ENCODE peak calls at places on chromosome 15, in five cellular contexts. One of them, this sample, is unnamed. For H3K4me1, the result is how much of the 10 kb centered on the place peaks cover.

GRCh38 chr15:80825361-80826030 is 46.3 kb downstream of the CEMIP start:
- DNase-seq in heart right ventricle: peak
- DNase-seq in body of pancreas: no peak
- DNase-seq in left ventricle myocardium inferior: no peak
- DNase-seq in psoas muscle: no peak
- DNase-seq in this sample: peak

GRCh38 chr15:73924258-73924921 is 1.9 kb upstream of the LOXL1 start:
- DNase-seq in psoas muscle: peak
- DNase-seq in left ventricle myocardium inferior: peak
- DNase-seq in heart right ventricle: peak
- DNase-seq in body of pancreas: no peak
- DNase-seq in this sample: no peak

GRCh38 chr15:51111061-51111460 is 16.4 kb upstream of the TNFAIP8L3 start:
- DNase-seq in psoas muscle: no peak
- DNase-seq in left ventricle myocardium inferior: no peak
- DNase-seq in body of pancreas: no peak
- DNase-seq in heart right ventricle: no peak
- DNase-seq in this sample: no peak

GRCh38 chr15:29613951-29614382 is 208.3 kb downstream of the TJP1 start:
- DNase-seq in body of pancreas: peak
- DNase-seq in left ventricle myocardium inferior: no peak
- DNase-seq in heart right ventricle: no peak
- DNase-seq in psoas muscle: no peak
- DNase-seq in this sample: no peak

GRCh38 chr15:32669870-32670623 is 28.5 kb downstream of the SCG5 start:
- DNase-seq in heart right ventricle: peak
- DNase-seq in left ventricle myocardium inferior: no peak
- DNase-seq in psoas muscle: no peak
- DNase-seq in body of pancreas: no peak
- DNase-seq in this sample: no peak

GRCh38 chr15:39357478-39358268 is 223.2 kb upstream of the THBS1 start:
- DNase-seq in heart right ventricle: no peak
- DNase-seq in psoas muscle: no peak
- DNase-seq in body of pancreas: no peak
- DNase-seq in left ventricle myocardium inferior: no peak
- DNase-seq in this sample: no peak

GRCh38 chr15:82100116-82100795 is 54.4 kb upstream of the MEX3B start:
- DNase-seq in heart right ventricle: no peak
- DNase-seq in left ventricle myocardium inferior: no peak
- DNase-seq in psoas muscle: no peak
- DNase-seq in body of pancreas: no peak
- DNase-seq in this sample: no peak

GRCh38 chr15:39506146-39506545 is 74.7 kb upstream of the THBS1 start:
- DNase-seq in heart right ventricle: no peak
- DNase-seq in left ventricle myocardium inferior: no peak
- DNase-seq in psoas muscle: no peak
- DNase-seq in body of pancreas: no peak
- DNase-seq in this sample: no peak

GRCh38 chr15:56985871-56986270 is 67.4 kb downstream of the TCF12 start:
- DNase-seq in psoas muscle: no peak
- DNase-seq in heart right ventricle: no peak
- DNase-seq in body of pancreas: no peak
- DNase-seq in left ventricle myocardium inferior: no peak
- DNase-seq in this sample: no peak

GRCh38 chr15:81502436-81502835 is 128.4 kb upstream of the TMC3 start:
- DNase-seq in heart right ventricle: no peak
- DNase-seq in body of pancreas: no peak
- DNase-seq in left ventricle myocardium inferior: no peak
- DNase-seq in psoas muscle: no peak
- DNase-seq in this sample: no peak

GRCh38 chr15:57367556-57367955 is 8.7 kb upstream of the CGNL1 start:
- DNase-seq in psoas muscle: no peak
- DNase-seq in body of pancreas: no peak
- DNase-seq in left ventricle myocardium inferior: no peak
- DNase-seq in heart right ventricle: no peak
- DNase-seq in this sample: no peak

GRCh38 chr15:39312984-39313383 is 267.9 kb upstream of the THBS1 start:
- DNase-seq in left ventricle myocardium inferior: no peak
- DNase-seq in psoas muscle: no peak
- DNase-seq in body of pancreas: peak
- DNase-seq in heart right ventricle: no peak
- DNase-seq in this sample: no peak

GRCh38 chr15:61155741-61156700 is 73.1 kb downstream of the RORA start:
- DNase-seq in left ventricle myocardium inferior: peak
- DNase-seq in psoas muscle: peak
- DNase-seq in heart right ventricle: peak
- DNase-seq in body of pancreas: no peak
- DNase-seq in this sample: no peak

GRCh38 chr15:32091505-32092380 is 61.4 kb downstream of the CHRNA7 start:
- DNase-seq in body of pancreas: no peak
- DNase-seq in psoas muscle: no peak
- DNase-seq in left ventricle myocardium inferior: no peak
- DNase-seq in heart right ventricle: no peak
- DNase-seq in this sample: no peak

GRCh38 chr15:65533057-65533752 is 2.9 kb downstream of the HACD3 start:
- DNase-seq in psoas muscle: no peak
- DNase-seq in left ventricle myocardium inferior: no peak
- DNase-seq in heart right ventricle: no peak
- DNase-seq in body of pancreas: no peak
- DNase-seq in this sample: no peak

GRCh38 chr15:92747047-92747446 is 91.5 kb upstream of the FAM174B start:
- DNase-seq in psoas muscle: no peak
- DNase-seq in left ventricle myocardium inferior: no peak
- DNase-seq in heart right ventricle: no peak
- DNase-seq in body of pancreas: no peak
- DNase-seq in this sample: no peak

GRCh38 chr15:100721758-100722550 is 119.6 kb downstream of the ASB7 start:
- DNase-seq in body of pancreas: peak
- DNase-seq in psoas muscle: peak
- DNase-seq in left ventricle myocardium inferior: peak
- DNase-seq in heart right ventricle: peak
- DNase-seq in this sample: peak

GRCh38 chr15:55856506-55856905 is 113.6 kb upstream of the PRTG start:
- DNase-seq in heart right ventricle: no peak
- DNase-seq in psoas muscle: no peak
- DNase-seq in left ventricle myocardium inferior: no peak
- DNase-seq in body of pancreas: no peak
- DNase-seq in this sample: no peak

GRCh38 chr15:60649845-60650548 is 171.1 kb upstream of the ICE2 start:
- DNase-seq in left ventricle myocardium inferior: no peak
- DNase-seq in psoas muscle: no peak
- DNase-seq in body of pancreas: no peak
- DNase-seq in heart right ventricle: no peak
- DNase-seq in this sample: no peak

GRCh38 chr15:26038693-26039092 is 175.6 kb upstream of the ATP10A start:
- DNase-seq in heart right ventricle: no peak
- DNase-seq in psoas muscle: no peak
- DNase-seq in body of pancreas: no peak
- DNase-seq in left ventricle myocardium inferior: no peak
- DNase-seq in this sample: no peak

GRCh38 chr15:90664650-90665287 is 52.4 kb upstream of the BLM start:
- DNase-seq in body of pancreas: peak
- DNase-seq in psoas muscle: peak
- DNase-seq in left ventricle myocardium inferior: peak
- DNase-seq in heart right ventricle: peak
- DNase-seq in this sample: peak

GRCh38 chr15:40511472-40512133 is 40.8 kb downstream of the CHST14 start:
- DNase-seq in psoas muscle: peak
- DNase-seq in heart right ventricle: peak
- DNase-seq in left ventricle myocardium inferior: peak
- DNase-seq in body of pancreas: peak
- DNase-seq in this sample: peak

GRCh38 chr15:69403611-69404010 is 10.5 kb upstream of the KIF23 start:
- DNase-seq in body of pancreas: no peak
- DNase-seq in psoas muscle: no peak
- DNase-seq in left ventricle myocardium inferior: no peak
- DNase-seq in heart right ventricle: no peak
- DNase-seq in this sample: no peak

GRCh38 chr15:74200394-74200793 is 2.2 kb downstream of the STRA6 start:
- DNase-seq in body of pancreas: no peak
- DNase-seq in left ventricle myocardium inferior: no peak
- DNase-seq in psoas muscle: peak
- DNase-seq in heart right ventricle: no peak
- DNase-seq in this sample: no peak

GRCh38 chr15:81301815-81302399 is 22.0 kb downstream of the STARD5 start:
- DNase-seq in body of pancreas: no peak
- DNase-seq in psoas muscle: no peak
- DNase-seq in left ventricle myocardium inferior: no peak
- DNase-seq in heart right ventricle: no peak
- DNase-seq in this sample: no peak

GRCh38 chr15:48925714-48926223 is 38.0 kb downstream of the SHC4 start:
- DNase-seq in body of pancreas: no peak
- DNase-seq in left ventricle myocardium inferior: no peak
- DNase-seq in psoas muscle: no peak
- DNase-seq in heart right ventricle: no peak
- DNase-seq in this sample: no peak

GRCh38 chr15:62545392-62546227 is 380.5 kb upstream of the C2CD4B start:
- DNase-seq in psoas muscle: peak
- DNase-seq in body of pancreas: peak
- DNase-seq in heart right ventricle: peak
- DNase-seq in left ventricle myocardium inferior: no peak
- DNase-seq in this sample: peak

GRCh38 chr15:79769933-79770332 is 126.9 kb downstream of the MTHFS start:
- DNase-seq in left ventricle myocardium inferior: no peak
- DNase-seq in heart right ventricle: no peak
- DNase-seq in psoas muscle: no peak
- DNase-seq in body of pancreas: no peak
- DNase-seq in this sample: no peak

DNA sequence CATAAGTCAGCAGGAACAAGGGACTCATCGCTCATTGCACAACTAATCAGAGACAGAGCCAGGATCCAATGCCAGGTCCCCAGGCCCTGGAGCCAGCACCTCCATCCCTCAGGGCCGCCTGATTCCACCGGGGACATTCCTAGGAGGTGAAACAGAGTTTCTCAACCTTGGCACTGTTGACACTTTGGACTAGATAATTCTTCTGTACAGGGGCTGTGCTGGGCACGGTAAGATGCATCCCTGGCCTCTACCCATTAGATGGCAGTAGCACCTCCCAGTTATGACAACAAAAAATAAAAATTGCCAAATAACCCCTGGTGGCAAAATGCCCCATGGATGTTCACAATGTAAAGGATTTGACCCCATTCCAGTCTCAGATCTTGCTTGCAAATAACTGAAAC is 127.7 kb downstream of the MTHFS start:
- DNase-seq in body of pancreas: no peak
- DNase-seq in heart right ventricle: no peak
- DNase-seq in psoas muscle: no peak
- DNase-seq in left ventricle myocardium inferior: no peak
- DNase-seq in this sample: no peak
- TF ChIP-seq CTCF in body of pancreas: no peak
- TF ChIP-seq CTCF in heart right ventricle: peak
- TF ChIP-seq CTCF in psoas muscle: peak
- TF ChIP-seq CTCF in left ventricle myocardium inferior: peak
- TF ChIP-seq CTCF in this sample: no peak

GRCh38 chr15:85397926-85398325 is 17.5 kb downstream of the AKAP13 start:
- DNase-seq in left ventricle myocardium inferior: no peak
- DNase-seq in heart right ventricle: no peak
- DNase-seq in psoas muscle: no peak
- DNase-seq in body of pancreas: no peak
- DNase-seq in this sample: no peak

GRCh38 chr15:85401108-85401765 is 20.8 kb downstream of the AKAP13 start:
- DNase-seq in heart right ventricle: no peak
- DNase-seq in psoas muscle: no peak
- DNase-seq in body of pancreas: no peak
- DNase-seq in left ventricle myocardium inferior: no peak
- DNase-seq in this sample: no peak

GRCh38 chr15:85398822-85399221 is 18.4 kb downstream of the AKAP13 start:
- DNase-seq in left ventricle myocardium inferior: no peak
- DNase-seq in heart right ventricle: no peak
- DNase-seq in psoas muscle: no peak
- DNase-seq in body of pancreas: no peak
- DNase-seq in this sample: no peak

GRCh38 chr15:85397151-85397550 is 16.7 kb downstream of the AKAP13 start:
- DNase-seq in psoas muscle: no peak
- DNase-seq in body of pancreas: no peak
- DNase-seq in heart right ventricle: no peak
- DNase-seq in left ventricle myocardium inferior: no peak
- DNase-seq in this sample: no peak

GRCh38 chr15:85399627-85400026 is 19.2 kb downstream of the AKAP13 start:
- DNase-seq in psoas muscle: no peak
- DNase-seq in left ventricle myocardium inferior: no peak
- DNase-seq in heart right ventricle: no peak
- DNase-seq in body of pancreas: no peak
- DNase-seq in this sample: no peak
- H3K4me1 ChIP-seq in psoas muscle: under half
- H3K4me1 ChIP-seq in left ventricle myocardium inferior: half or more
- H3K4me1 ChIP-seq in heart right ventricle: half or more
- H3K4me1 ChIP-seq in body of pancreas: under half
- H3K4me1 ChIP-seq in this sample: under half

DNA sequence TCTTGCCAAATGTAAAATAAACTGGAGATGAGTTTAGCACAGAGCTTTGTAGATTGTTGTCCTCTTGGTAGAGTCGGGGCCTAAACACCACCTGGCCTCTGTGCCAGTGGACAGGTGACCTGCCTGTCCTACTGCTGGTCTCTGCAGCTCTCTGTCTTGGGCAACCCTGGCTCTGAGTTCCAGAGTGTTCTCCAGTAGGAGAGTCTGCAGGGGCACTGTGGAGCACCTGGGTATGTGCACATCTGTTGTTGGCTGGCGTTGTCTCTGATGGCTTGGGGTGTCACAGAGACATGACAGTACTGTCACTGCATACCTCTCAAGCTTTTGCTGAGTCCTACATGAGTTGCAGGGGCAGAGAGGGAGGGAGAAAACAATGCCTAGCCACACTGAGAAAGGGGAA is 112.6 kb downstream of the IGF1R start:
- DNase-seq in left ventricle myocardium inferior: no peak
- DNase-seq in body of pancreas: no peak
- DNase-seq in heart right ventricle: no peak
- DNase-seq in psoas muscle: no peak
- DNase-seq in this sample: no peak
- H3K27ac ChIP-seq in left ventricle myocardium inferior: no peak
- H3K27ac ChIP-seq in body of pancreas: no peak
- H3K27ac ChIP-seq in heart right ventricle: no peak
- H3K27ac ChIP-seq in psoas muscle: no peak
- H3K27ac ChIP-seq in this sample: no peak

GRCh38 chr15:30865257-30865656 is 38.5 kb upstream of the FAN1 start:
- DNase-seq in heart right ventricle: no peak
- DNase-seq in body of pancreas: no peak
- DNase-seq in left ventricle myocardium inferior: no peak
- DNase-seq in psoas muscle: no peak
- DNase-seq in this sample: no peak
- TF ChIP-seq CTCF in heart right ventricle: no peak
- TF ChIP-seq CTCF in body of pancreas: no peak
- TF ChIP-seq CTCF in left ventricle myocardium inferior: no peak
- TF ChIP-seq CTCF in psoas muscle: no peak
- TF ChIP-seq CTCF in this sample: no peak

DNA sequence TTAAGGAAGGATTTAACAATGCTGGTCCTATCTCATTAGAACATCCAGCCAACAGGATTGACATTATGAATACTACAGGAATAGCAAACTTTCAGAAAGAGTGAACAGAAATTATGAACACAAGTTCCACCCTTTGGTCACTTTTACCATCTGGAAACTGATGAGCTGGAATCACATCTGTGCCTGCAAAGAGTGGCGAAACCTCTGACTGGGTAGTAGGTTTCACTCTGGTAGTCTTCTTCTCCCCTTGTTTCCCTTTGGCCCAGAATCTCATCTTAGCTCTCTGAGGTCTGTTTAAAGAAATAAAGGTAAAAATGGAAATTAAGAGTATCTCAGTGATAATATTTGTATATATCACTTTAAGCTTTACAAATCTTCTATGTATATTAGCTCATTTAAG is 73.1 kb downstream of the NR2E3 start:
- DNase-seq in heart right ventricle: no peak
- DNase-seq in body of pancreas: no peak
- DNase-seq in left ventricle myocardium inferior: no peak
- DNase-seq in psoas muscle: no peak
- DNase-seq in this sample: no peak
- H3K4me1 ChIP-seq in heart right ventricle: under half
- H3K4me1 ChIP-seq in body of pancreas: under half
- H3K4me1 ChIP-seq in left ventricle myocardium inferior: under half
- H3K4me1 ChIP-seq in psoas muscle: under half
- H3K4me1 ChIP-seq in this sample: under half

This sample was measured in lung.